ENCODE peak calls at places on chromosomes 7 and 10, in five cellular contexts. A is GM12878, K is HepG2, D is GM12892, N is SK-N-SH. U is an unnamed sample.
A peak's percentile ranks its signal among the peaks of the same experiment; 100 is the strongest.

GRCh38 chr7:44884553-44885393 is 557 bp downstream of the PURB start:
- DNase-seq in A (no peak), K (no peak), D (no peak), N (peak; percentile 72), U (no peak)

GRCh38 chr7:147509859-147510542 is 1080.6 kb upstream of the C7orf33 start:
- DNase-seq in A (no peak), K (no peak), D (no peak), N (no peak), U (no peak)

GRCh38 chr10:113515521-113516045 is 37.3 kb upstream of the HABP2 start:
- DNase-seq in A (no peak), K (no peak), D (no peak), N (no peak), U (no peak)

GRCh38 chr10:113214331-113214730 is 264.3 kb downstream of the TCF7L2 start:
- DNase-seq in A (no peak), K (peak; percentile 7), D (no peak), N (no peak), U (no peak)

GRCh38 chr10:78203915-78204818 is 170.5 kb downstream of the RPS24 start:
- DNase-seq in A (no peak), K (peak; percentile 33), D (no peak), N (peak; percentile 87), U (no peak)

GRCh38 chr7:116227678-116228239 is 17.4 kb downstream of the TES start:
- DNase-seq in A (no peak), K (no peak), D (no peak), N (peak; percentile 65), U (no peak)

GRCh38 chr7:23759556-23760391 is 49.8 kb downstream of the STK31 start:
- DNase-seq in A (no peak), K (no peak), D (no peak), N (no peak), U (no peak)

GRCh38 chr10:127033116-127033515 is 127.9 kb downstream of the DOCK1 start:
- DNase-seq in A (no peak), K (no peak), D (no peak), N (no peak), U (no peak)

GRCh38 chr10:31958849-31959248 is 30.2 kb upstream of the ARHGAP12 start:
- DNase-seq in A (no peak), K (no peak), D (no peak), N (no peak), U (no peak)

GRCh38 chr10:86899128-86899527 is 58.3 kb downstream of the MMRN2 start:
- DNase-seq in A (no peak), K (no peak), D (no peak), N (peak; percentile 24), U (no peak)

GRCh38 chr10:122854648-122855047 is 9.0 kb upstream of the CUZD1 start:
- DNase-seq in A (no peak), K (no peak), D (no peak), N (no peak), U (no peak)

GRCh38 chr10:70418229-70418628 is 14.3 kb downstream of the EIF4EBP2 start:
- DNase-seq in A (no peak), K (no peak), D (no peak), N (no peak), U (no peak)

GRCh38 chr10:73495226-73495883 is 469 bp downstream of the PPP3CB start:
- DNase-seq in A (peak; percentile 69), K (peak; percentile 81), D (peak; percentile 80), N (peak; percentile 89), U (peak; percentile 84)

GRCh38 chr10:32793033-32793432 is 165.0 kb downstream of the ITGB1 start:
- DNase-seq in A (no peak), K (no peak), D (no peak), N (no peak), U (no peak)

GRCh38 chr10:104750306-104750705 is 109.2 kb downstream of the SORCS3 start:
- DNase-seq in A (no peak), K (no peak), D (no peak), N (no peak), U (no peak)

GRCh38 chr7:91784469-91784868 is 96.0 kb downstream of the MTERF1 start:
- DNase-seq in A (no peak), K (no peak), D (no peak), N (peak; percentile 32), U (no peak)

GRCh38 chr7:101905203-101905865 is 87.9 kb downstream of the CUX1 start:
- DNase-seq in A (no peak), K (no peak), D (no peak), N (no peak), U (no peak)

GRCh38 chr10:45373783-45374450 is at the start of gene ALOX5:
- DNase-seq in A (no peak), K (no peak), D (peak; percentile 56), N (peak; percentile 66), U (peak; percentile 66)

GRCh38 chr10:102115775-102116174 is 4.4 kb downstream of the LDB1 start:
- DNase-seq in A (no peak), K (no peak), D (no peak), N (no peak), U (no peak)

GRCh38 chr7:124276005-124276606 is 243.2 kb upstream of the TMEM229A start:
- DNase-seq in A (no peak), K (peak; percentile 29), D (no peak), N (peak; percentile 27), U (no peak)

GRCh38 chr7:141702047-141702567 is at the start of gene DENND11:
- DNase-seq in A (no peak), K (no peak), D (peak; percentile 58), N (peak; percentile 97), U (peak; percentile 64)

GRCh38 chr7:18119985-18120384 is 92.3 kb upstream of the PRPS1L1 start:
- DNase-seq in A (no peak), K (no peak), D (no peak), N (no peak), U (no peak)

GRCh38 chr10:3720228-3721019 is 64.6 kb downstream of the KLF6 start:
- DNase-seq in A (no peak), K (peak; percentile 17), D (no peak), N (no peak), U (no peak)

GRCh38 chr7:55280031-55280454 is 85.1 kb upstream of the LANCL2 start:
- DNase-seq in A (no peak), K (peak; percentile 55), D (peak; percentile 42), N (peak; percentile 81), U (peak; percentile 43)

GRCh38 chr10:5076615-5077014 is 17.6 kb upstream of the AKR1C3 start:
- DNase-seq in A (no peak), K (no peak), D (no peak), N (no peak), U (no peak)

GRCh38 chr10:113056468-113057021 is 106.5 kb downstream of the TCF7L2 start:
- DNase-seq in A (no peak), K (no peak), D (no peak), N (no peak), U (no peak)

GRCh38 chr10:7819126-7819470 is 793 bp downstream of the TAF3 start:
- DNase-seq in A (no peak), K (peak; percentile 51), D (peak; percentile 10), N (no peak), U (peak; percentile 10)

DNA sequence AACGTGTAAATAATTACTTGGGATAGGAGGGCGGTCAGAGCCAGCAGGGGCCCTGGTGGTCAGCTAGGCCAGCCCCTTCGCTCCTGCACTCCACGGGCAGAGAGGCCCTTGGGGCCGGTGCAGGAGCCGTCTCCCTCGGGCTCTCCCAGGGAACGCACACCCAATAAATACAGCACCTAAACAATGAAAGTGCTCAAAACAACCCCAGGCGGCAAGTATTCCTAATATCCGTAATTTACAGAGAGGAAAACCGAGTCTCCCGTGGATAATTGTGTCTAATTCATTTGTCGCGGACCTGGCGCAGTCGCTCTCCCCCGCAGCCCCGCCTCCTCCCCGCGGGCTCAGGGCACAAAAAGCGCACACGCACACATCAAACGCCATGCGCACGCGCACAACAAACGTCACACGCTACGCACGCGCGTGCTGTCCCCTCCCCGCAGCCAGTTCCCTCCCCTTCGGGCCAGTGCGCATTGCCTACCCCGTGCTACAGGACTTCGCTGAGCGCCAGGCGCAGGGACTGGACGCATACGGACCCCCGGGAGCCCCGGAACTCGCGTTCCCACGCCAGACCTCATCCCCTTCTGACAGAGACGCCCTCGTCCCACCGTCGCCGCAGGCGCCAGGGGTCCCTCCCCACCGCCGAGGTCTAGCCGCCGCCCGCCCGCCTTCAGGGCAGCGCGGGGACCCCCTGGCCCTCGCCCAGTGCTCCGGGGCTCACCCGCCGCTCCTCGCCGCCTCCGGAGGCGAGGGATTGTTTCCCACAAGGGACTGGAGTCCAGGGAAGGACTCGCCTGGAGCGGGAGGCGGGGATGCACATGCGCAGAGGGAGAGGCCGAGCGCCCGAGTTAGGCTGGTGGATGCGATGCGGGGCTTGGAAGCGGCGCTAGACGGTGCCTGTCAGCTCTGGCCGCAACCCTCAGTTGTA is at the start of gene ZNF248:
- DNase-seq in A (peak; percentile 89), K (peak; percentile 93), D (peak; percentile 82), N (peak; percentile 92), U (peak; percentile 81)
- TF ChIP-seq POLR2AphosphoS5 in A (peak; percentile 98), K (peak; percentile 99), D (peak; percentile 98), N (peak; percentile 98), U (peak; percentile 98)

GRCh38 chr7:131602304-131602993 is 46.0 kb upstream of the PODXL start:
- DNase-seq in A (no peak), K (no peak), D (no peak), N (peak; percentile 58), U (no peak)

GRCh38 chr7:131602994-131603372 is 46.6 kb upstream of the PODXL start:
- DNase-seq in A (no peak), K (no peak), D (no peak), N (no peak), U (no peak)

GRCh38 chr7:131604841-131605279 is 48.4 kb upstream of the PODXL start:
- DNase-seq in A (no peak), K (no peak), D (no peak), N (no peak), U (no peak)

GRCh38 chr7:131605280-131605878 is 49.0 kb upstream of the PODXL start:
- DNase-seq in A (no peak), K (no peak), D (no peak), N (no peak), U (no peak)

GRCh38 chr7:131603932-131604331 is 47.5 kb upstream of the PODXL start:
- DNase-seq in A (no peak), K (no peak), D (no peak), N (peak; percentile 55), U (no peak)
- TF ChIP-seq TAF1 in A (no peak), K (no peak), D (no peak), N (no peak), U (no peak)

DNA sequence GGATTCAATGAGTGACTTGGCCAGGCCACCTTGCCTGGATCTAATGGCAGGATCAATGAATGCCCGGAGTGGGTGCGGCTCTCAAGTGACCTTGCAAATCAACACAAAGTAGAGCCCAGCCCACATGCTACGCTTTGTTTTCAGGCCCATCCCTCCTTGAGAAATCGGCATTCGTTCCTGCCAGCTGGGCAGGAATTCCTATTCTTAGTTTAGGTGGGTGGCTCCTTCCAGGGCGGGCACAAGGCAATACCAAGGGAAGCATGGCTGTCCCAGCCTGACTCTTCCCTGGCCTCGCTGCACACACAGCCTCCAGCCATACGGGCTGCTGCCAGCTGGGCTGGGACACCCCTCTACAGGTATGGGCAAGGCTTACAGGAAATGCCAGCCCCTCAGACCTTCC is 119.3 kb downstream of the SH3PXD2A start:
- DNase-seq in A (no peak), K (no peak), D (no peak), N (no peak), U (no peak)
- TF ChIP-seq POLR2AphosphoS5 in A (no peak), K (no peak), D (no peak), N (no peak), U (no peak)

DNA sequence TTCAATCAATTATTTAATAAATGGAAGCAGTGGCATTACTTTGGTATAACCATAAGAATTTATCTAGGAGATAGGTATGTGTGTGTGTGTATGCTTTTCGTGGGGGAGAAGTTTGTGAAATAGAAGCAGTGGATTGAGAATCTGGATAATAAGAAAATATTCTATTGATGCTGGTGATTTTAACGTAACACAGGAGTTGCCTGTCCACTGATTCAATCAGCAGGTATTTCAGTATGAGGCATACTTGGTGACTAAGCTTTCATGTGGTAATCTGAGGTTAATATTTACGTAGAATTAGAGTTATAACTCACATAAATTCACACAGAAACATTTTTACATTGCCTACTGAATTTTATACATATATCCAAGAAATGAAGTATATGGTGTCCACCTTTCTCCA is 568.0 kb downstream of the ZWINT start:
- DNase-seq in A (no peak), K (no peak), D (no peak), N (no peak), U (no peak)
- TF ChIP-seq TAF1 in A (no peak), K (no peak), D (no peak), N (no peak), U (no peak)

U was measured in GM12891.